ENCODE peak calls at places on chromosomes 4 and X, in six cellular contexts. B, T, N, K, F and W are unnamed samples.

GRCh38 chr4:152777488-152777887 is 2.0 kb downstream of the TIGD4 start:
- DNase-seq in B (no peak), T (no peak), N (no peak), K (no peak), F (no peak), W (no peak)

GRCh38 chr4:40607224-40607623 is 22.4 kb downstream of the RBM47 start:
- DNase-seq in B (no peak), T (no peak), N (no peak), K (no peak), F (no peak), W (no peak)

GRCh38 chrX:48829016-48829735 is 2.9 kb downstream of the ERAS start:
- DNase-seq in B (no peak), T (no peak), N (no peak), K (no peak), F (no peak), W (no peak)

GRCh38 chr4:170391066-170391754 is 301.5 kb upstream of the AADAT start:
- DNase-seq in B (no peak), T (no peak), N (no peak), K (no peak), F (peak; percentile 58), W (no peak)

GRCh38 chr4:173332963-173333657 is 1.0 kb downstream of the HMGB2 start:
- DNase-seq in B (no peak), T (no peak), N (no peak), K (no peak), F (peak; percentile 30), W (no peak)

GRCh38 chrX:63250253-63250868 is 100.8 kb downstream of the SPIN4 start:
- DNase-seq in B (peak; percentile 26), T (peak; percentile 42), N (peak; percentile 20), K (no peak), F (peak; percentile 85), W (no peak)

GRCh38 chrX:151516538-151517187 is 46.8 kb upstream of the PASD1 start:
- DNase-seq in B (no peak), T (no peak), N (no peak), K (no peak), F (no peak), W (no peak)

GRCh38 chrX:131821945-131822622 is 201.0 kb upstream of the STK26 start:
- DNase-seq in B (peak; percentile 73), T (peak; percentile 67), N (no peak), K (peak; percentile 91), F (no peak), W (no peak)

GRCh38 chr4:48483777-48484493 is 792 bp downstream of the SLC10A4 start:
- DNase-seq in B (no peak), T (peak; percentile 79), N (no peak), K (no peak), F (no peak), W (peak; percentile 80)

GRCh38 chr4:26141916-26142638 is 178.7 kb upstream of the RBPJ start:
- DNase-seq in B (peak; percentile 55), T (no peak), N (no peak), K (no peak), F (no peak), W (no peak)

GRCh38 chr4:168440442-168441264 is 39.6 kb downstream of the DDX60L start:
- DNase-seq in B (no peak), T (no peak), N (no peak), K (no peak), F (peak; percentile 71), W (no peak)

GRCh38 chr4:8108261-8108660 is 50.4 kb downstream of the ABLIM2 start:
- DNase-seq in B (no peak), T (no peak), N (peak; percentile 86), K (no peak), F (no peak), W (no peak)

GRCh38 chrX:66674506-66674905 is 35.6 kb upstream of the EDA2R start:
- DNase-seq in B (no peak), T (no peak), N (no peak), K (no peak), F (no peak), W (no peak)

GRCh38 chrX:129842510-129843208 is 1.0 kb downstream of the ZDHHC9 start:
- DNase-seq in B (no peak), T (peak; percentile 18), N (peak; percentile 36), K (no peak), F (peak; percentile 55), W (no peak)

GRCh38 chr4:6332042-6332668 is 62.5 kb downstream of the WFS1 start:
- DNase-seq in B (no peak), T (peak; percentile 84), N (peak; percentile 18), K (no peak), F (peak; percentile 62), W (no peak)

GRCh38 chr4:38424171-38424871 is 239.7 kb upstream of the KLF3 start:
- DNase-seq in B (peak; percentile 31), T (peak; percentile 5), N (peak; percentile 22), K (no peak), F (no peak), W (no peak)

GRCh38 chrX:136170109-136170800 is 22.9 kb downstream of the FHL1 start:
- DNase-seq in B (peak; percentile 63), T (no peak), N (no peak), K (no peak), F (no peak), W (no peak)

GRCh38 chrX:136163694-136164093 is 16.4 kb downstream of the FHL1 start:
- DNase-seq in B (no peak), T (no peak), N (no peak), K (no peak), F (no peak), W (no peak)

GRCh38 chrX:136166221-136166855 is 19.0 kb downstream of the FHL1 start:
- DNase-seq in B (no peak), T (no peak), N (no peak), K (no peak), F (peak; percentile 61), W (no peak)

GRCh38 chrX:136171420-136171819 is 24.1 kb downstream of the FHL1 start:
- DNase-seq in B (no peak), T (no peak), N (no peak), K (no peak), F (no peak), W (no peak)

DNA sequence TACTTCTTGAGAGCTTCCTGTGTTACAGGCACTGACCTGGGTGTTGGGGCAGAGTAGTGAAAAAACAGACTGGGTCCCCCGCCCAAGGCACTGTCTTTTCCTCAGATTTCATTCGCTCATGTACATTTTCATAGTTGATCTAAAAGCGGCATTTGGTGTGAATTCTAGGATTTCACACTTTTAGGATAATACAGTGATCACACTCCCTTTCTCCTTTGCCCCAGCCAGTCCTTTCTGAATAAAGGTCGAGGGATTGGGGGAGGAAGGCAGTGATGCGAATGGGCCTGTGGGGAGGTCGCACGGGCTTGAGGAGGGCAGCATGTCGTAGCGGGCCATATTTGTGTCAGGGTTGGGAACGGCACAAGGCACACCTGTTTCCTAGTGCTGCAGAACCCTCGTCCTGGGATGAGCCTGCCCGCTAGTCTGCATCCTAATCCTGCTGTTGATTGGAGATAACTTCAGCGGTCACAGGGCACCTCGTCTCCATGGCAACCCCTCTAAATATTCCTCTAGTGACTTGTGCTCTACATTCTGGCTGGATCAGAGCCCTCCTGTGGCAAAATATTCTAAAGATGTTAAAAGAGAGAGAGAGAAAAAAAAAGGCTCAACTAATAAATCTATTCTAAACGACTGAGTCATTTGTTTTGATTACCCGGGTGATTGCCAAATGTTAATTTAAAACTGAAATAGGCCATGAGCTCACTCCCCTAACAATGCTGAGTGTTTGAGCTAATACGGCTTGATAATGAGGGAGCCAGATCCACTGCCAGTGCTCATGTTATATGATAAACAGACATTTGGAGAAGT is 21.8 kb downstream of the FHL1 start:
- DNase-seq in B (peak; percentile 64), T (peak; percentile 69), N (no peak), K (no peak), F (peak; percentile 39), W (no peak)
- TF ChIP-seq CTCF in B (no peak), T (peak; percentile 24), N (no peak), K (no peak), F (no peak), W (no peak)

GRCh38 chr4:108396900-108397299 is 223.5 kb upstream of the RPL34 start:
- DNase-seq in B (no peak), T (no peak), N (no peak), K (no peak), F (no peak), W (no peak)

GRCh38 chr4:108398836-108399235 is 221.5 kb upstream of the RPL34 start:
- DNase-seq in B (no peak), T (no peak), N (no peak), K (no peak), F (no peak), W (no peak)

GRCh38 chr4:108399610-108400265 is 220.6 kb upstream of the RPL34 start:
- DNase-seq in B (no peak), T (no peak), N (no peak), K (no peak), F (no peak), W (no peak)

GRCh38 chr4:108398326-108398725 is 222.1 kb upstream of the RPL34 start:
- DNase-seq in B (no peak), T (no peak), N (no peak), K (no peak), F (no peak), W (no peak)

GRCh38 chr4:108397850-108398249 is 222.5 kb upstream of the RPL34 start:
- DNase-seq in B (no peak), T (no peak), N (no peak), K (no peak), F (no peak), W (no peak)
- H3K4me1 ChIP-seq in B (no peaks in the 10 kb centered on the region), T (no peaks in the 10 kb centered on the region), N (no peaks in the 10 kb centered on the region), K (no peaks in the 10 kb centered on the region), F (no peaks in the 10 kb centered on the region), W (no peaks in the 10 kb centered on the region)

GRCh38 chrX:156000361-156000926 is 2.9 kb downstream of the IL9R start:
- DNase-seq in B (no peak), T (no peak), N (no peak), K (no peak), F (no peak), W (no peak)

GRCh38 chrX:156003486-156004185 is 6.1 kb downstream of the IL9R start:
- DNase-seq in B (no peak), T (no peak), N (no peak), K (no peak), F (no peak), W (no peak)

GRCh38 chrX:156001001-156001666 is 3.6 kb downstream of the IL9R start:
- DNase-seq in B (no peak), T (no peak), N (no peak), K (no peak), F (no peak), W (no peak)

GRCh38 chrX:156002517-156002916 is 5.0 kb downstream of the IL9R start:
- DNase-seq in B (no peak), T (no peak), N (no peak), K (no peak), F (no peak), W (no peak)

DNA sequence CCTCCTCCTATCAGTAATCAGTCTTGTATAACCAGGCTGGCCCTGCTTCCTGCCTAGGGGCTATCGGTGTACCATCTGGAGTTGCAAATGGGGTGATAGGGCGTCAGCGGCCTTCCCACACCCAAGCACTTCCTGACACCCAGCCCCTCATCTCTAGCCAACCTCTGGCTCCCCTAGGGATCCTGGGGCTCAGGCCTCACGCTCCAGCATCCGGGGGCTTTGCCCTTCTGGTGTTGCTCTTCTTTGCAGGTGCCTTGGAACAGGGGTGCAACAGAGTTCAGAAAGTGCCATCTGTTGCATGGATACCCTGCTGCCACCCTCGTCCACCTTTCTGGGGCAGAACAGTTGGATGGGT is 4.1 kb downstream of the IL9R start:
- DNase-seq in B (no peak), T (peak; percentile 52), N (no peak), K (no peak), F (no peak), W (no peak)
- H3K9me3 ChIP-seq in B (no peaks in the 10 kb centered on the region), T (no peaks in the 10 kb centered on the region), N (no peaks in the 10 kb centered on the region), K (no peaks in the 10 kb centered on the region), F (no peaks in the 10 kb centered on the region), W (no peaks in the 10 kb centered on the region)

GRCh38 chrX:11949291-11949690 is 189.0 kb upstream of the FRMPD4 start:
- DNase-seq in B (no peak), T (no peak), N (no peak), K (no peak), F (no peak), W (no peak)

GRCh38 chrX:11944486-11944885 is 186.4 kb downstream of the MSL3 start:
- DNase-seq in B (no peak), T (peak; percentile 26), N (no peak), K (no peak), F (peak; percentile 66), W (no peak)
- TF ChIP-seq CTCF in B (peak; percentile 14), T (peak; percentile 73), N (no peak), K (no peak), F (peak; percentile 68), W (no peak)